ENCODE peak calls at places on chromosomes 16 and 17, in six cellular contexts. One of them, this sample, is unnamed.

GRCh38 chr17:40340880-40341807 is 23.4 kb downstream of the GJD3 start:
- DNase-seq in A549: peak
- DNase-seq in stomach: peak
- DNase-seq in esophagus muscularis mucosa: peak
- DNase-seq in gastrocnemius medialis: peak
- DNase-seq in GM12892: peak
- DNase-seq in this sample: peak

GRCh38 chr16:26186221-26186620 is 494.5 kb downstream of the HS3ST4 start:
- DNase-seq in A549: no peak
- DNase-seq in stomach: no peak
- DNase-seq in esophagus muscularis mucosa: no peak
- DNase-seq in gastrocnemius medialis: no peak
- DNase-seq in GM12892: no peak
- DNase-seq in this sample: no peak

GRCh38 chr17:64773836-64774761 is 112.0 kb upstream of the SMURF2 start:
- DNase-seq in A549: peak
- DNase-seq in stomach: peak
- DNase-seq in esophagus muscularis mucosa: no peak
- DNase-seq in gastrocnemius medialis: no peak
- DNase-seq in GM12892: no peak
- DNase-seq in this sample: no peak

GRCh38 chr17:34671191-34671590 is 91.8 kb downstream of the TMEM132E start:
- DNase-seq in A549: no peak
- DNase-seq in stomach: no peak
- DNase-seq in esophagus muscularis mucosa: no peak
- DNase-seq in gastrocnemius medialis: no peak
- DNase-seq in GM12892: no peak
- DNase-seq in this sample: no peak

GRCh38 chr16:84042879-84043485 is 387 bp upstream of the SLC38A8 start:
- DNase-seq in A549: no peak
- DNase-seq in stomach: no peak
- DNase-seq in esophagus muscularis mucosa: no peak
- DNase-seq in gastrocnemius medialis: no peak
- DNase-seq in GM12892: no peak
- DNase-seq in this sample: no peak

GRCh38 chr16:2236362-2237075 is at the start of gene DNASE1L2:
- DNase-seq in A549: peak
- DNase-seq in stomach: peak
- DNase-seq in esophagus muscularis mucosa: no peak
- DNase-seq in gastrocnemius medialis: no peak
- DNase-seq in GM12892: no peak
- DNase-seq in this sample: no peak

GRCh38 chr17:64494121-64494520 is 2.7 kb downstream of the POLG2 start:
- DNase-seq in A549: no peak
- DNase-seq in stomach: no peak
- DNase-seq in esophagus muscularis mucosa: no peak
- DNase-seq in gastrocnemius medialis: no peak
- DNase-seq in GM12892: no peak
- DNase-seq in this sample: no peak

GRCh38 chr16:27918755-27919154 is 144.8 kb downstream of the GSG1L start:
- DNase-seq in A549: peak
- DNase-seq in stomach: no peak
- DNase-seq in esophagus muscularis mucosa: no peak
- DNase-seq in gastrocnemius medialis: no peak
- DNase-seq in GM12892: no peak
- DNase-seq in this sample: no peak

GRCh38 chr16:7137560-7138330 is 194.9 kb upstream of the RBFOX1 start:
- DNase-seq in A549: peak
- DNase-seq in stomach: no peak
- DNase-seq in esophagus muscularis mucosa: no peak
- DNase-seq in gastrocnemius medialis: no peak
- DNase-seq in GM12892: no peak
- DNase-seq in this sample: no peak

GRCh38 chr17:76793775-76794174 is 55.9 kb downstream of the MFSD11 start:
- DNase-seq in A549: peak
- DNase-seq in stomach: no peak
- DNase-seq in esophagus muscularis mucosa: no peak
- DNase-seq in gastrocnemius medialis: no peak
- DNase-seq in GM12892: no peak
- DNase-seq in this sample: no peak

GRCh38 chr16:22078656-22079055 is 13.7 kb upstream of the VWA3A start:
- DNase-seq in A549: no peak
- DNase-seq in stomach: no peak
- DNase-seq in esophagus muscularis mucosa: no peak
- DNase-seq in gastrocnemius medialis: no peak
- DNase-seq in GM12892: no peak
- DNase-seq in this sample: no peak

GRCh38 chr17:49226771-49227435 is 3.7 kb downstream of the PHOSPHO1 start:
- DNase-seq in A549: no peak
- DNase-seq in stomach: no peak
- DNase-seq in esophagus muscularis mucosa: no peak
- DNase-seq in gastrocnemius medialis: no peak
- DNase-seq in GM12892: no peak
- DNase-seq in this sample: no peak

GRCh38 chr16:10609410-10609774 is 29.0 kb upstream of the EMP2 start:
- DNase-seq in A549: no peak
- DNase-seq in stomach: no peak
- DNase-seq in esophagus muscularis mucosa: no peak
- DNase-seq in gastrocnemius medialis: no peak
- DNase-seq in GM12892: no peak
- DNase-seq in this sample: no peak

GRCh38 chr17:42673266-42673884 is 3.4 kb downstream of the PLEKHH3 start:
- DNase-seq in A549: no peak
- DNase-seq in stomach: no peak
- DNase-seq in esophagus muscularis mucosa: no peak
- DNase-seq in gastrocnemius medialis: no peak
- DNase-seq in GM12892: no peak
- DNase-seq in this sample: no peak

GRCh38 chr16:65727534-65728137 is 605.8 kb upstream of the CDH11 start:
- DNase-seq in A549: no peak
- DNase-seq in stomach: no peak
- DNase-seq in esophagus muscularis mucosa: no peak
- DNase-seq in gastrocnemius medialis: no peak
- DNase-seq in GM12892: no peak
- DNase-seq in this sample: no peak

GRCh38 chr16:71626018-71626857 is at the start of gene MARVELD3:
- DNase-seq in A549: no peak
- DNase-seq in stomach: peak
- DNase-seq in esophagus muscularis mucosa: no peak
- DNase-seq in gastrocnemius medialis: no peak
- DNase-seq in GM12892: peak
- DNase-seq in this sample: peak

GRCh38 chr17:10527419-10527818 is 9.1 kb upstream of the MYH1 start:
- DNase-seq in A549: no peak
- DNase-seq in stomach: no peak
- DNase-seq in esophagus muscularis mucosa: no peak
- DNase-seq in gastrocnemius medialis: no peak
- DNase-seq in GM12892: no peak
- DNase-seq in this sample: no peak

GRCh38 chr17:76732734-76733617 is 4.2 kb downstream of the SRSF2 start:
- DNase-seq in A549: no peak
- DNase-seq in stomach: no peak
- DNase-seq in esophagus muscularis mucosa: no peak
- DNase-seq in gastrocnemius medialis: peak
- DNase-seq in GM12892: no peak
- DNase-seq in this sample: no peak

GRCh38 chr16:70253291-70254094 is 1.8 kb upstream of the EXOSC6 start:
- DNase-seq in A549: peak
- DNase-seq in stomach: no peak
- DNase-seq in esophagus muscularis mucosa: no peak
- DNase-seq in gastrocnemius medialis: no peak
- DNase-seq in GM12892: no peak
- DNase-seq in this sample: no peak

GRCh38 chr16:19898924-19899604 is 14.4 kb upstream of the GPRC5B start:
- DNase-seq in A549: peak
- DNase-seq in stomach: peak
- DNase-seq in esophagus muscularis mucosa: no peak
- DNase-seq in gastrocnemius medialis: no peak
- DNase-seq in GM12892: no peak
- DNase-seq in this sample: no peak

GRCh38 chr16:85515830-85516397 is 97.2 kb upstream of the GSE1 start:
- DNase-seq in A549: no peak
- DNase-seq in stomach: peak
- DNase-seq in esophagus muscularis mucosa: no peak
- DNase-seq in gastrocnemius medialis: no peak
- DNase-seq in GM12892: no peak
- DNase-seq in this sample: no peak

GRCh38 chr17:5418858-5419355 is 555 bp downstream of the NUP88 start:
- DNase-seq in A549: peak
- DNase-seq in stomach: peak
- DNase-seq in esophagus muscularis mucosa: no peak
- DNase-seq in gastrocnemius medialis: peak
- DNase-seq in GM12892: peak
- DNase-seq in this sample: peak

GRCh38 chr17:34306466-34306865 is 12.8 kb upstream of the CCL8 start:
- DNase-seq in A549: peak
- DNase-seq in stomach: no peak
- DNase-seq in esophagus muscularis mucosa: peak
- DNase-seq in gastrocnemius medialis: no peak
- DNase-seq in GM12892: no peak
- DNase-seq in this sample: no peak

GRCh38 chr17:46978489-46979022 is 497 bp downstream of the RPRML start:
- DNase-seq in A549: peak
- DNase-seq in stomach: no peak
- DNase-seq in esophagus muscularis mucosa: no peak
- DNase-seq in gastrocnemius medialis: no peak
- DNase-seq in GM12892: no peak
- DNase-seq in this sample: no peak

GRCh38 chr16:88532434-88533241 is 37.6 kb upstream of the ZC3H18 start:
- DNase-seq in A549: no peak
- DNase-seq in stomach: no peak
- DNase-seq in esophagus muscularis mucosa: no peak
- DNase-seq in gastrocnemius medialis: no peak
- DNase-seq in GM12892: no peak
- DNase-seq in this sample: no peak

GRCh38 chr16:88534731-88535141 is 35.5 kb upstream of the ZC3H18 start:
- DNase-seq in A549: peak
- DNase-seq in stomach: no peak
- DNase-seq in esophagus muscularis mucosa: no peak
- DNase-seq in gastrocnemius medialis: peak
- DNase-seq in GM12892: peak
- DNase-seq in this sample: peak

GRCh38 chr16:88533381-88533831 is 36.8 kb upstream of the ZC3H18 start:
- DNase-seq in A549: no peak
- DNase-seq in stomach: no peak
- DNase-seq in esophagus muscularis mucosa: no peak
- DNase-seq in gastrocnemius medialis: no peak
- DNase-seq in GM12892: no peak
- DNase-seq in this sample: no peak

GRCh38 chr16:88535181-88535856 is 34.9 kb upstream of the ZC3H18 start:
- DNase-seq in A549: no peak
- DNase-seq in stomach: no peak
- DNase-seq in esophagus muscularis mucosa: no peak
- DNase-seq in gastrocnemius medialis: no peak
- DNase-seq in GM12892: no peak
- DNase-seq in this sample: no peak

GRCh38 chr16:88533945-88534641 is 36.1 kb upstream of the ZC3H18 start:
- DNase-seq in A549: peak
- DNase-seq in stomach: peak
- DNase-seq in esophagus muscularis mucosa: no peak
- DNase-seq in gastrocnemius medialis: peak
- DNase-seq in GM12892: peak
- DNase-seq in this sample: peak
- TF ChIP-seq POLR2A in A549: peak
- TF ChIP-seq POLR2A in stomach: no peak
- TF ChIP-seq POLR2A in esophagus muscularis mucosa: no peak
- TF ChIP-seq POLR2A in gastrocnemius medialis: peak
- TF ChIP-seq POLR2A in GM12892: peak
- TF ChIP-seq POLR2A in this sample: peak

GRCh38 chr16:53549970-53550406 is 47.0 kb upstream of the AKTIP start:
- DNase-seq in A549: peak
- DNase-seq in stomach: peak
- DNase-seq in esophagus muscularis mucosa: no peak
- DNase-seq in gastrocnemius medialis: no peak
- DNase-seq in GM12892: peak
- DNase-seq in this sample: no peak
- TF ChIP-seq POLR2A in A549: no peak
- TF ChIP-seq POLR2A in stomach: no peak
- TF ChIP-seq POLR2A in esophagus muscularis mucosa: no peak
- TF ChIP-seq POLR2A in gastrocnemius medialis: no peak
- TF ChIP-seq POLR2A in GM12892: no peak
- TF ChIP-seq POLR2A in this sample: no peak

GRCh38 chr16:31128711-31129567 is 6.6 kb downstream of the PRSS8 start:
- DNase-seq in A549: no peak
- DNase-seq in stomach: peak
- DNase-seq in esophagus muscularis mucosa: no peak
- DNase-seq in gastrocnemius medialis: peak
- DNase-seq in GM12892: no peak
- DNase-seq in this sample: peak

GRCh38 chr16:31130899-31131298 is 4.6 kb downstream of the PRSS8 start:
- DNase-seq in A549: no peak
- DNase-seq in stomach: peak
- DNase-seq in esophagus muscularis mucosa: no peak
- DNase-seq in gastrocnemius medialis: no peak
- DNase-seq in GM12892: no peak
- DNase-seq in this sample: no peak

GRCh38 chr16:31130336-31130812 is 5.2 kb downstream of the PRSS8 start:
- DNase-seq in A549: no peak
- DNase-seq in stomach: no peak
- DNase-seq in esophagus muscularis mucosa: no peak
- DNase-seq in gastrocnemius medialis: no peak
- DNase-seq in GM12892: no peak
- DNase-seq in this sample: no peak

GRCh38 chr16:31131416-31131815 is 4.1 kb downstream of the PRSS8 start:
- DNase-seq in A549: no peak
- DNase-seq in stomach: no peak
- DNase-seq in esophagus muscularis mucosa: no peak
- DNase-seq in gastrocnemius medialis: no peak
- DNase-seq in GM12892: no peak
- DNase-seq in this sample: no peak

GRCh38 chr16:31129568-31130335 is 5.8 kb downstream of the PRSS8 start:
- DNase-seq in A549: no peak
- DNase-seq in stomach: no peak
- DNase-seq in esophagus muscularis mucosa: no peak
- DNase-seq in gastrocnemius medialis: peak
- DNase-seq in GM12892: no peak
- DNase-seq in this sample: no peak
- TF ChIP-seq POLR2A in A549: no peak
- TF ChIP-seq POLR2A in stomach: no peak
- TF ChIP-seq POLR2A in esophagus muscularis mucosa: no peak
- TF ChIP-seq POLR2A in gastrocnemius medialis: no peak
- TF ChIP-seq POLR2A in GM12892: no peak
- TF ChIP-seq POLR2A in this sample: no peak

DNA sequence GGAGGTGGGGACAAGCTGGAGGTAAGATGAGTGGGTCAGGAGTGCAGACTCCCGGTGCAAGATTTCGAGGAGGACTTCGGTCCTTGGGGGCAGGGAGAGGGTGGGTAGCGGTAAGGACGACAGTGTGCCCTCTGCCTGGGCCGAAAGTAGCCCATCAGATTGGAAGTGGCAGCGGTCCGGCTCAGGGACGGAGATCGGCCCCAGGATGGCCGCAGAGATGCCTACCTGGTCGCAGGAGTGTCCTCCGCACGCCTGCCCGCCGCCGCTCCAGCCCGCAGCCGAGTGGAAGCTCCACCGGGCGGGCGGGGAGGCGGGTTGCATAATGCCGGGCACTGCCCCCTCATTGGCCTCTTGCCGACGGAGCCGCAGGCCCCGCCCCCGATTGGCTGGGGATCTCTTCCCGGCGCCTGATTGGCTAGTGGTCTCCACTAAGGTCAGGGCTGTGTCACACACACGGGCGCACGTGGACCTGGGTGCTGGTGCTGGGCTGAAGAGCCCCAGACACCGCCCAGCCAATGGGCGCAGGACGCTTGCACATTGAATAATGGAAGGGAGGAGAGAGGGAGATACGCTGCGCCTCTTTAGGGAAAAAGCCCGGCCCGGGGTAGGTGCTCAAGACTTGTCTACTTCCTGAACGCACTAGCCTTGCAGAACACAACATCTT is at the start of gene PER1:
- DNase-seq in A549: peak
- DNase-seq in stomach: peak
- DNase-seq in esophagus muscularis mucosa: peak
- DNase-seq in gastrocnemius medialis: peak
- DNase-seq in GM12892: peak
- DNase-seq in this sample: peak
- TF ChIP-seq POLR2A in A549: peak
- TF ChIP-seq POLR2A in stomach: no peak
- TF ChIP-seq POLR2A in esophagus muscularis mucosa: peak
- TF ChIP-seq POLR2A in gastrocnemius medialis: peak
- TF ChIP-seq POLR2A in GM12892: peak
- TF ChIP-seq POLR2A in this sample: peak

This sample was measured in Peyer's patch.